ENCODE peak calls at places on chromosomes 1 and 21, in five cellular contexts. One of them, this sample, is unnamed. For H3K4me1, the result is how much of the 10 kb centered on the place peaks cover.

GRCh38 chr1:91557039-91557690 is 56.5 kb downstream of the CDC7 start:
- DNase-seq in IMR-90: peak
- DNase-seq in heart left ventricle: no peak
- DNase-seq in gastrocnemius medialis: no peak
- DNase-seq in adrenal gland: no peak
- DNase-seq in this sample: no peak

GRCh38 chr1:51690285-51690961 is 73.5 kb downstream of the OSBPL9 start:
- DNase-seq in IMR-90: peak
- DNase-seq in heart left ventricle: no peak
- DNase-seq in gastrocnemius medialis: no peak
- DNase-seq in adrenal gland: no peak
- DNase-seq in this sample: no peak

GRCh38 chr1:237863234-237863633 is 27.5 kb downstream of the ZP4 start:
- DNase-seq in IMR-90: no peak
- DNase-seq in heart left ventricle: no peak
- DNase-seq in gastrocnemius medialis: no peak
- DNase-seq in adrenal gland: no peak
- DNase-seq in this sample: no peak

GRCh38 chr1:903721-904270 is 19.9 kb upstream of the SAMD11 start:
- DNase-seq in IMR-90: no peak
- DNase-seq in heart left ventricle: peak
- DNase-seq in gastrocnemius medialis: peak
- DNase-seq in adrenal gland: no peak
- DNase-seq in this sample: no peak

GRCh38 chr1:205535866-205536758 is 31.6 kb downstream of the CDK18 start:
- DNase-seq in IMR-90: no peak
- DNase-seq in heart left ventricle: no peak
- DNase-seq in gastrocnemius medialis: no peak
- DNase-seq in adrenal gland: peak
- DNase-seq in this sample: no peak

GRCh38 chr1:24878775-24879742 is 51.0 kb downstream of the RUNX3 start:
- DNase-seq in IMR-90: peak
- DNase-seq in heart left ventricle: peak
- DNase-seq in gastrocnemius medialis: no peak
- DNase-seq in adrenal gland: no peak
- DNase-seq in this sample: no peak

GRCh38 chr1:107662976-107663375 is 302.0 kb downstream of the VAV3 start:
- DNase-seq in IMR-90: no peak
- DNase-seq in heart left ventricle: no peak
- DNase-seq in gastrocnemius medialis: no peak
- DNase-seq in adrenal gland: no peak
- DNase-seq in this sample: no peak

GRCh38 chr1:206506803-206507394 is 432 bp upstream of the RASSF5 start:
- DNase-seq in IMR-90: no peak
- DNase-seq in heart left ventricle: no peak
- DNase-seq in gastrocnemius medialis: no peak
- DNase-seq in adrenal gland: no peak
- DNase-seq in this sample: no peak

GRCh38 chr1:3924871-3925655 is 25.0 kb upstream of the C1orf174 start:
- DNase-seq in IMR-90: peak
- DNase-seq in heart left ventricle: peak
- DNase-seq in gastrocnemius medialis: no peak
- DNase-seq in adrenal gland: no peak
- DNase-seq in this sample: no peak

GRCh38 chr1:9875636-9876000 is 34.5 kb downstream of the CTNNBIP1 start:
- DNase-seq in IMR-90: no peak
- DNase-seq in heart left ventricle: no peak
- DNase-seq in gastrocnemius medialis: no peak
- DNase-seq in adrenal gland: no peak
- DNase-seq in this sample: no peak

GRCh38 chr1:57949168-57949567 is 525.3 kb upstream of the DAB1 start:
- DNase-seq in IMR-90: no peak
- DNase-seq in heart left ventricle: no peak
- DNase-seq in gastrocnemius medialis: no peak
- DNase-seq in adrenal gland: no peak
- DNase-seq in this sample: no peak

GRCh38 chr21:38156200-38156599 is 100.6 kb upstream of the KCNJ15 start:
- DNase-seq in IMR-90: no peak
- DNase-seq in heart left ventricle: no peak
- DNase-seq in gastrocnemius medialis: no peak
- DNase-seq in adrenal gland: no peak
- DNase-seq in this sample: no peak

GRCh38 chr21:39136711-39137110 is 46.5 kb downstream of the PSMG1 start:
- DNase-seq in IMR-90: peak
- DNase-seq in heart left ventricle: no peak
- DNase-seq in gastrocnemius medialis: no peak
- DNase-seq in adrenal gland: no peak
- DNase-seq in this sample: no peak

GRCh38 chr21:36097427-36098230 is 27.8 kb downstream of the CBR1 start:
- DNase-seq in IMR-90: no peak
- DNase-seq in heart left ventricle: no peak
- DNase-seq in gastrocnemius medialis: no peak
- DNase-seq in adrenal gland: no peak
- DNase-seq in this sample: no peak

GRCh38 chr1:207025144-207025880 is 7.2 kb downstream of the C1orf116 start:
- DNase-seq in IMR-90: peak
- DNase-seq in heart left ventricle: no peak
- DNase-seq in gastrocnemius medialis: no peak
- DNase-seq in adrenal gland: peak
- DNase-seq in this sample: no peak

GRCh38 chr1:109579496-109579895 is 31.1 kb downstream of the GNAI3 start:
- DNase-seq in IMR-90: peak
- DNase-seq in heart left ventricle: no peak
- DNase-seq in gastrocnemius medialis: no peak
- DNase-seq in adrenal gland: no peak
- DNase-seq in this sample: no peak

GRCh38 chr1:217620814-217621213 is 10.1 kb downstream of the GPATCH2 start:
- DNase-seq in IMR-90: no peak
- DNase-seq in heart left ventricle: no peak
- DNase-seq in gastrocnemius medialis: no peak
- DNase-seq in adrenal gland: no peak
- DNase-seq in this sample: no peak

GRCh38 chr1:213070399-213070798 is 19.4 kb downstream of the RPS6KC1 start:
- DNase-seq in IMR-90: peak
- DNase-seq in heart left ventricle: no peak
- DNase-seq in gastrocnemius medialis: no peak
- DNase-seq in adrenal gland: peak
- DNase-seq in this sample: no peak

GRCh38 chr1:109631513-109632260 is 12.1 kb downstream of the AMPD2 start:
- DNase-seq in IMR-90: no peak
- DNase-seq in heart left ventricle: no peak
- DNase-seq in gastrocnemius medialis: no peak
- DNase-seq in adrenal gland: no peak
- DNase-seq in this sample: no peak

GRCh38 chr1:247281001-247281574 is 25.2 kb downstream of the VN1R5 start:
- DNase-seq in IMR-90: peak
- DNase-seq in heart left ventricle: no peak
- DNase-seq in gastrocnemius medialis: no peak
- DNase-seq in adrenal gland: no peak
- DNase-seq in this sample: no peak

GRCh38 chr1:209759829-209760359 is 4.0 kb downstream of the TRAF3IP3 start:
- DNase-seq in IMR-90: no peak
- DNase-seq in heart left ventricle: no peak
- DNase-seq in gastrocnemius medialis: no peak
- DNase-seq in adrenal gland: no peak
- DNase-seq in this sample: no peak

GRCh38 chr1:33429846-33430750 is 797 bp downstream of the PHC2 start:
- DNase-seq in IMR-90: no peak
- DNase-seq in heart left ventricle: peak
- DNase-seq in gastrocnemius medialis: no peak
- DNase-seq in adrenal gland: peak
- DNase-seq in this sample: no peak

GRCh38 chr21:32147041-32147440 is 131.8 kb downstream of the MIS18A start:
- DNase-seq in IMR-90: no peak
- DNase-seq in heart left ventricle: no peak
- DNase-seq in gastrocnemius medialis: no peak
- DNase-seq in adrenal gland: no peak
- DNase-seq in this sample: no peak

GRCh38 chr1:39102537-39103320 is 76.6 kb downstream of the NDUFS5 start:
- DNase-seq in IMR-90: peak
- DNase-seq in heart left ventricle: no peak
- DNase-seq in gastrocnemius medialis: peak
- DNase-seq in adrenal gland: peak
- DNase-seq in this sample: no peak

GRCh38 chr1:244269169-244269568 is 182.5 kb downstream of the ADSS2 start:
- DNase-seq in IMR-90: no peak
- DNase-seq in heart left ventricle: no peak
- DNase-seq in gastrocnemius medialis: no peak
- DNase-seq in adrenal gland: no peak
- DNase-seq in this sample: no peak

GRCh38 chr1:60564856-60565445 is 491.4 kb upstream of the C1orf87 start:
- DNase-seq in IMR-90: no peak
- DNase-seq in heart left ventricle: no peak
- DNase-seq in gastrocnemius medialis: no peak
- DNase-seq in adrenal gland: no peak
- DNase-seq in this sample: no peak

GRCh38 chr21:34205811-34206635 is 132.6 kb downstream of the MRPS6 start:
- DNase-seq in IMR-90: no peak
- DNase-seq in heart left ventricle: no peak
- DNase-seq in gastrocnemius medialis: no peak
- DNase-seq in adrenal gland: no peak
- DNase-seq in this sample: no peak

GRCh38 chr1:175599212-175599681 is 144.1 kb downstream of the TNR start:
- DNase-seq in IMR-90: no peak
- DNase-seq in heart left ventricle: peak
- DNase-seq in gastrocnemius medialis: no peak
- DNase-seq in adrenal gland: no peak
- DNase-seq in this sample: peak

GRCh38 chr1:161229896-161230295 is 4.0 kb downstream of the TOMM40L start:
- DNase-seq in IMR-90: no peak
- DNase-seq in heart left ventricle: no peak
- DNase-seq in gastrocnemius medialis: no peak
- DNase-seq in adrenal gland: no peak
- DNase-seq in this sample: no peak

GRCh38 chr1:19559641-19560040 is 74.3 kb upstream of the CAPZB start:
- DNase-seq in IMR-90: peak
- DNase-seq in heart left ventricle: no peak
- DNase-seq in gastrocnemius medialis: no peak
- DNase-seq in adrenal gland: no peak
- DNase-seq in this sample: no peak
- H3K4me1 ChIP-seq in IMR-90: under half
- H3K4me1 ChIP-seq in heart left ventricle: under half
- H3K4me1 ChIP-seq in gastrocnemius medialis: under half
- H3K4me1 ChIP-seq in adrenal gland: under half
- H3K4me1 ChIP-seq in this sample: under half

GRCh38 chr1:230976825-230977747 is 1.6 kb downstream of the TTC13 start:
- DNase-seq in IMR-90: no peak
- DNase-seq in heart left ventricle: no peak
- DNase-seq in gastrocnemius medialis: no peak
- DNase-seq in adrenal gland: no peak
- DNase-seq in this sample: no peak
- TF ChIP-seq POLR2A in IMR-90: no peak
- TF ChIP-seq POLR2A in heart left ventricle: no peak
- TF ChIP-seq POLR2A in gastrocnemius medialis: no peak
- TF ChIP-seq POLR2A in adrenal gland: no peak
- TF ChIP-seq POLR2A in this sample: no peak

DNA sequence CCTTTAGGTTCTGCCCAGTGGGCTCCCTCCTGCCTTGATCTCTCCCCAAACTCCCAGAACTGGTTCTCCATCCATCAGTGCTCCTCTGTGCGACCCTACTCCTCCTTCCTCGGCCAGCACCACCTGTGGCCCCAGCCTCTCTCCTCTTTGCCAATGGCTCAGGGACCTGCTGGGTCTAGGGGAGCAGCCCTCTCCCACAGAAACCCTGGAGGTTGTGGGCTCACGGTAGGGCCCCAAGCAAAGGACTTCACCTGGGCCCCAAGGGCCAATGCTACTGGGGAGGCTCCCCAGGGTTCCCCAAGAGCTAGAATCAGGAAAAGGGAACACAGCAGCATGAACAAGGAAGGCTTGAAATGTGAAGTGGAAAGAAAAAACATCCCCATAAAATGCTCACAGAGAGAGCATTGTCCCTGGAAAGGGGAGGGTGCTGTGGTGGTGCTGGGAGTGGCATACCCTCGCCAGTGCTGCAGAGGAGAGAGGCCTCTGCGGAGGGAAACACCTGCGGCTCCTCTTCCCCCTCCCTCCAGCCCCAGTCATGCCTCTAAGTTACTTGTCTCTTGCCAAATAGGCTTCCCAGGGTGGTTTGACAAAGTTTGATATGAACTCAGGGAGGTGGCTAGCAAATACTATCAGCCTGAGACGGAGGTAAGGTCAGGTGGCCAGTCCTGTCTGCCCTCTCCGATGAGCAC is 2.5 kb downstream of the TMEM63A start:
- DNase-seq in IMR-90: no peak
- DNase-seq in heart left ventricle: no peak
- DNase-seq in gastrocnemius medialis: peak
- DNase-seq in adrenal gland: no peak
- DNase-seq in this sample: no peak
- H3K27ac ChIP-seq in IMR-90: no peak
- H3K27ac ChIP-seq in heart left ventricle: no peak
- H3K27ac ChIP-seq in gastrocnemius medialis: peak
- H3K27ac ChIP-seq in adrenal gland: no peak
- H3K27ac ChIP-seq in this sample: peak

DNA sequence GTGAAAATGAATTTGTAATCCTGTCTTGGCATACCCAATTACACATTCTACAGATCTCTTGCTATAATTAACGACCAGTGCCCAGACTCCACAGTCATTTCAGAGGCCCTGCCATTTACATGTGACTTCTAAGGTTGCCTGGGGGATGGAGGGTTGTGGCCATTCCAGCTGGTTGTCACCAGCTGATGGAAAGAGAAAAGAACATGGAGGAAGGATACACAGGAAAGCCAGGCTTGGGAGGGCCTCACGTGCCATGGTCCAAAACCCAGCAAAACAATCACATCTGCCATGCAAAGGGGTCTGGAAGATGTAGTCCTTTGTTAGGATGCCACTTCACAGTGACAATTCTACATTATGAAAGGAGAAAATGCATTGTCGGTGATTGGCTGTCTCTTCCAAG is 59.3 kb downstream of the LAMC2 start:
- DNase-seq in IMR-90: no peak
- DNase-seq in heart left ventricle: no peak
- DNase-seq in gastrocnemius medialis: no peak
- DNase-seq in adrenal gland: no peak
- DNase-seq in this sample: no peak
- H3K4me1 ChIP-seq in IMR-90: under half
- H3K4me1 ChIP-seq in heart left ventricle: under half
- H3K4me1 ChIP-seq in gastrocnemius medialis: under half
- H3K4me1 ChIP-seq in adrenal gland: under half
- H3K4me1 ChIP-seq in this sample: under half

GRCh38 chr1:225809842-225810578 is at the start of gene EPHX1:
- DNase-seq in IMR-90: peak
- DNase-seq in heart left ventricle: peak
- DNase-seq in gastrocnemius medialis: peak
- DNase-seq in adrenal gland: peak
- DNase-seq in this sample: no peak
- TF ChIP-seq POLR2A in IMR-90: peak
- TF ChIP-seq POLR2A in heart left ventricle: peak
- TF ChIP-seq POLR2A in gastrocnemius medialis: peak
- TF ChIP-seq POLR2A in adrenal gland: peak
- TF ChIP-seq POLR2A in this sample: peak

DNA sequence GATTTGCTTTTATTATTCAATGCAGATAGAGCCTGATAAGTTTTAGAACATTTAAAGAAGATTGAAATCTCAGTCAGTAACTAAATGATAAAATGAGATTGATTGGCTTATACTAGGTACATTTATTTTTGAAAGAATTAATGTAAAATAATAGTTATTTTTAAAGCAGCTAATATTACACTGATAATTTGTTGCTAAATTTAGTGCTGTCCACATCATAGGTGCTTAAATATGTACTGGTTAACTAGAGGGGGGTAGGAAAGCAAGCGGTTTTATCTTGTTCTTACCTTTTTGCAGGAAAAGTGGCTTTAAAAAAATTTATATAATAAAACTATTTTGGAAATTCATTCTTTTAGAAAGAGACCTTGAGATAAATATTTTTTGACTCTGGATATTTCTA is 40.4 kb upstream of the RWDD3 start:
- DNase-seq in IMR-90: no peak
- DNase-seq in heart left ventricle: no peak
- DNase-seq in gastrocnemius medialis: no peak
- DNase-seq in adrenal gland: no peak
- DNase-seq in this sample: no peak
- H3K27ac ChIP-seq in IMR-90: no peak
- H3K27ac ChIP-seq in heart left ventricle: peak
- H3K27ac ChIP-seq in gastrocnemius medialis: no peak
- H3K27ac ChIP-seq in adrenal gland: no peak
- H3K27ac ChIP-seq in this sample: no peak

This sample was measured in esophagus squamous epithelium.